ENCODE peak calls at places on chromosomes 12 and 14, in four cellular contexts. V is EL; D is brain microvascular endothelial cell; C is activated CD8-positive, alpha-beta memory T cell treated with anti-CD3 and anti-CD28 coated beads for 1 hour. Q is an unnamed sample.

GRCh38 chr12:123398918-123399617 is 15.1 kb downstream of the KMT5A start:
- DNase-seq in V (no peak), D (no peak), C (no peak), Q (no peak)

GRCh38 chr12:82383930-82384513 is 25.7 kb downstream of the METTL25 start:
- DNase-seq in V (peak), D (peak), C (no peak), Q (no peak)

GRCh38 chr14:91996951-91997371 is 42.9 kb downstream of the TRIP11 start:
- DNase-seq in V (peak), D (peak), C (no peak), Q (no peak)

GRCh38 chr12:131092911-131093901 is 139.5 kb downstream of the ADGRD1 start:
- DNase-seq in V (no peak), D (no peak), C (no peak), Q (peak)

GRCh38 chr12:98464155-98464554 is 51.2 kb upstream of the TMPO start:
- DNase-seq in V (no peak), D (peak), C (no peak), Q (no peak)

GRCh38 chr12:7374423-7375144 is 69.4 kb downstream of the CD163L1 start:
- DNase-seq in V (peak), D (peak), C (no peak), Q (no peak)

GRCh38 chr12:62933220-62933870 is 1.6 kb downstream of the PPM1H start:
- DNase-seq in V (peak), D (no peak), C (no peak), Q (no peak)

GRCh38 chr14:76699901-76700590 is 61.2 kb upstream of the VASH1 start:
- DNase-seq in V (no peak), D (no peak), C (no peak), Q (peak)

GRCh38 chr12:2959508-2960431 is 573 bp downstream of the TEAD4 start:
- DNase-seq in V (peak), D (peak), C (no peak), Q (no peak)

GRCh38 chr12:121184425-121184824 is 25.5 kb upstream of the P2RX4 start:
- DNase-seq in V (no peak), D (no peak), C (no peak), Q (no peak)

Q was measured in stimulated activated effector memory CD8-positive, alpha-beta T cell treated with anti-CD3 and anti-CD28 coated beads, Interleukin-12 subunit alpha, Interleukin-12 subunit beta, amount 100 ng/mL, for 72 hours.